ENCODE peak calls at places on chromosomes 2 and 18, in eight cellular contexts. One of them, this sample, is unnamed.

GRCh38 chr18:35817604-35818352 is 154.7 kb upstream of the RMP24 start:
- DNase-seq in HCT116: no peak
- DNase-seq in HL-60: no peak
- DNase-seq in SK-N-SH: peak
- DNase-seq in K562: no peak
- DNase-seq in A549: no peak
- DNase-seq in Panc1: no peak
- DNase-seq in GM23338: no peak
- DNase-seq in this sample: no peak

GRCh38 chr18:37565985-37566478 is 434 bp upstream of the CELF4 start:
- DNase-seq in A549: peak
- DNase-seq in Panc1: no peak
- DNase-seq in SK-N-SH: peak
- DNase-seq in GM23338: peak
- DNase-seq in K562: no peak
- DNase-seq in HL-60: no peak
- DNase-seq in HCT116: no peak
- DNase-seq in this sample: no peak

GRCh38 chr2:237435844-237436590 is 22.1 kb upstream of the COL6A3 start:
- DNase-seq in HL-60: no peak
- DNase-seq in HCT116: no peak
- DNase-seq in A549: no peak
- DNase-seq in SK-N-SH: no peak
- DNase-seq in GM23338: no peak
- DNase-seq in K562: no peak
- DNase-seq in Panc1: no peak
- DNase-seq in this sample: no peak

GRCh38 chr18:56702946-56703345 is 51.8 kb downstream of the WDR7 start:
- DNase-seq in A549: peak
- DNase-seq in K562: peak
- DNase-seq in HL-60: peak
- DNase-seq in HCT116: peak
- DNase-seq in Panc1: peak
- DNase-seq in SK-N-SH: peak
- DNase-seq in GM23338: peak
- DNase-seq in this sample: peak

GRCh38 chr2:70111752-70112591 is 24.7 kb downstream of the PCBP1 start:
- DNase-seq in HCT116: no peak
- DNase-seq in HL-60: no peak
- DNase-seq in A549: no peak
- DNase-seq in K562: peak
- DNase-seq in SK-N-SH: peak
- DNase-seq in GM23338: no peak
- DNase-seq in Panc1: no peak
- DNase-seq in this sample: no peak

GRCh38 chr2:168059758-168060157 is 187.6 kb downstream of the STK39 start:
- DNase-seq in A549: no peak
- DNase-seq in HL-60: no peak
- DNase-seq in HCT116: no peak
- DNase-seq in K562: no peak
- DNase-seq in GM23338: no peak
- DNase-seq in Panc1: no peak
- DNase-seq in SK-N-SH: no peak
- DNase-seq in this sample: no peak

GRCh38 chr2:158297606-158298005 is 158.9 kb downstream of the CCDC148 start:
- DNase-seq in SK-N-SH: no peak
- DNase-seq in GM23338: no peak
- DNase-seq in Panc1: no peak
- DNase-seq in A549: no peak
- DNase-seq in HCT116: no peak
- DNase-seq in HL-60: peak
- DNase-seq in K562: no peak
- DNase-seq in this sample: no peak

GRCh38 chr2:25548587-25548986 is 124.8 kb downstream of the DTNB start:
- DNase-seq in Panc1: no peak
- DNase-seq in HCT116: no peak
- DNase-seq in SK-N-SH: peak
- DNase-seq in K562: no peak
- DNase-seq in GM23338: no peak
- DNase-seq in A549: no peak
- DNase-seq in HL-60: no peak
- DNase-seq in this sample: no peak

GRCh38 chr2:237876951-237877491 is 17.6 kb downstream of the RAMP1 start:
- DNase-seq in A549: no peak
- DNase-seq in HCT116: no peak
- DNase-seq in HL-60: no peak
- DNase-seq in GM23338: no peak
- DNase-seq in K562: no peak
- DNase-seq in SK-N-SH: no peak
- DNase-seq in Panc1: no peak
- DNase-seq in this sample: no peak

GRCh38 chr2:224922142-224922727 is 120.0 kb downstream of the DOCK10 start:
- DNase-seq in Panc1: no peak
- DNase-seq in GM23338: no peak
- DNase-seq in A549: no peak
- DNase-seq in HL-60: peak
- DNase-seq in SK-N-SH: no peak
- DNase-seq in HCT116: no peak
- DNase-seq in K562: no peak
- DNase-seq in this sample: no peak

GRCh38 chr18:63878343-63878742 is 9.2 kb upstream of the SERPINB2 start:
- DNase-seq in HL-60: peak
- DNase-seq in SK-N-SH: no peak
- DNase-seq in HCT116: no peak
- DNase-seq in A549: no peak
- DNase-seq in K562: no peak
- DNase-seq in Panc1: no peak
- DNase-seq in GM23338: no peak
- DNase-seq in this sample: no peak

GRCh38 chr18:65206551-65207260 is 544.1 kb upstream of the CDH7 start:
- DNase-seq in Panc1: no peak
- DNase-seq in A549: no peak
- DNase-seq in K562: no peak
- DNase-seq in HCT116: no peak
- DNase-seq in HL-60: no peak
- DNase-seq in GM23338: peak
- DNase-seq in SK-N-SH: no peak
- DNase-seq in this sample: peak

GRCh38 chr2:109481196-109481555 is 132.6 kb downstream of the SEPTIN10 start:
- DNase-seq in HCT116: no peak
- DNase-seq in HL-60: no peak
- DNase-seq in K562: no peak
- DNase-seq in A549: no peak
- DNase-seq in GM23338: no peak
- DNase-seq in SK-N-SH: no peak
- DNase-seq in Panc1: no peak
- DNase-seq in this sample: no peak

GRCh38 chr2:202577250-202578183 is 57.3 kb upstream of the FAM117B start:
- DNase-seq in Panc1: no peak
- DNase-seq in GM23338: no peak
- DNase-seq in HL-60: no peak
- DNase-seq in A549: no peak
- DNase-seq in K562: no peak
- DNase-seq in HCT116: no peak
- DNase-seq in SK-N-SH: no peak
- DNase-seq in this sample: peak

GRCh38 chr18:57772387-57772799 is 30.7 kb downstream of the ATP8B1 start:
- DNase-seq in A549: no peak
- DNase-seq in HL-60: no peak
- DNase-seq in GM23338: no peak
- DNase-seq in Panc1: no peak
- DNase-seq in HCT116: no peak
- DNase-seq in SK-N-SH: no peak
- DNase-seq in K562: no peak
- DNase-seq in this sample: peak

GRCh38 chr2:230671117-230671516 is 41.5 kb upstream of the CAB39 start:
- DNase-seq in HCT116: no peak
- DNase-seq in K562: no peak
- DNase-seq in A549: no peak
- DNase-seq in HL-60: no peak
- DNase-seq in GM23338: no peak
- DNase-seq in Panc1: no peak
- DNase-seq in SK-N-SH: no peak
- DNase-seq in this sample: no peak

GRCh38 chr2:64989982-64990614 is 899 bp downstream of the SLC1A4 start:
- DNase-seq in Panc1: no peak
- DNase-seq in K562: peak
- DNase-seq in GM23338: peak
- DNase-seq in A549: no peak
- DNase-seq in HL-60: peak
- DNase-seq in HCT116: no peak
- DNase-seq in SK-N-SH: no peak
- DNase-seq in this sample: peak

GRCh38 chr18:21823848-21824247 is 83.3 kb downstream of the MIB1 start:
- DNase-seq in HCT116: no peak
- DNase-seq in HL-60: no peak
- DNase-seq in SK-N-SH: no peak
- DNase-seq in K562: no peak
- DNase-seq in GM23338: no peak
- DNase-seq in A549: no peak
- DNase-seq in Panc1: no peak
- DNase-seq in this sample: no peak

GRCh38 chr2:62054916-62055315 is 141.0 kb upstream of the B3GNT2 start:
- DNase-seq in A549: no peak
- DNase-seq in K562: no peak
- DNase-seq in GM23338: no peak
- DNase-seq in SK-N-SH: no peak
- DNase-seq in HCT116: no peak
- DNase-seq in Panc1: no peak
- DNase-seq in HL-60: no peak
- DNase-seq in this sample: no peak

DNA sequence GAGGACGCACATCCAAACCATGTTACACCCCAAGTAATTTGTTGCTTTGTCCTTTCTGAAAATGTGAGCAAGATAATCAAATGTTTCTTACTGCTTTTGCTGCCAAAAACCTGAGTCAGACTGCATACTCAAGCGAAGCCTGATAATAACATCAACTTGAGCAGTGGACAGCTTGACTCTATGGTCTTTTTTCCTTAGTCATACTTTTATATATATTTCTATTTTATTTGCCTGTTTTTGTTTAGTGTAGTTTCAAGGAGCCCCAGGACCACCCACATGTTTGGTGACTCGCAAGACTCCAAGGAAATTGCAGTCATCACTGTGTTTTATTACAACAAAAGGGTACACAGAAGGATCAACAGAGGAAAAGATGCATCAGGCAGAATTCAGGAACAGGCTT is 688.4 kb upstream of the PIK3C3 start:
- DNase-seq in Panc1: no peak
- DNase-seq in SK-N-SH: no peak
- DNase-seq in HCT116: no peak
- DNase-seq in A549: no peak
- DNase-seq in HL-60: no peak
- DNase-seq in K562: no peak
- DNase-seq in GM23338: no peak
- DNase-seq in this sample: no peak
- TF ChIP-seq REST in Panc1: no peak
- TF ChIP-seq REST in SK-N-SH: no peak
- TF ChIP-seq REST in HCT116: no peak
- TF ChIP-seq REST in A549: no peak
- TF ChIP-seq REST in HL-60: no peak
- TF ChIP-seq REST in K562: no peak
- TF ChIP-seq REST in GM23338: no peak
- TF ChIP-seq REST in this sample: no peak

DNA sequence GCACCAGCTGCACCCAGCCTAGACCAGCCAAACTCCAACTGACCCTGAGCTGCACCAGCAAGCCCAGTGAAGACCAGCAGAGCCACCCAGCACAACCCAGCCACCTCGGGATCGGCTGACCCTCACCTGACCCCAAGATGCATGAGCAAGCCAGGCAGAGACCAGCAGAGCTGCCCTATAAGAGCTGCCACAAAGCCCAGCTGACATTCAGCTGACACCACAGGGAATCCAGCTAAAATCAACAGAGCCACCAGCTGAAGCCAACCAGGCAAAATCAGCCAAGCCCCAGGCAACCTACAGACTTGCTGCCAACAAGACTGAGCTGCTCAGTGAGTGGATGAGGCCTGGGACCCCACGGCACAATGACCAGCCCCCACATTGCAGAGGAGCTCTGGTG is 54.6 kb downstream of the CYP27C1 start:
- DNase-seq in K562: no peak
- DNase-seq in Panc1: no peak
- DNase-seq in HCT116: no peak
- DNase-seq in A549: no peak
- DNase-seq in HL-60: no peak
- DNase-seq in SK-N-SH: no peak
- DNase-seq in GM23338: no peak
- DNase-seq in this sample: no peak
- TF ChIP-seq REST in K562: no peak
- TF ChIP-seq REST in Panc1: no peak
- TF ChIP-seq REST in HCT116: no peak
- TF ChIP-seq REST in A549: no peak
- TF ChIP-seq REST in HL-60: no peak
- TF ChIP-seq REST in SK-N-SH: no peak
- TF ChIP-seq REST in GM23338: no peak
- TF ChIP-seq REST in this sample: no peak

DNA sequence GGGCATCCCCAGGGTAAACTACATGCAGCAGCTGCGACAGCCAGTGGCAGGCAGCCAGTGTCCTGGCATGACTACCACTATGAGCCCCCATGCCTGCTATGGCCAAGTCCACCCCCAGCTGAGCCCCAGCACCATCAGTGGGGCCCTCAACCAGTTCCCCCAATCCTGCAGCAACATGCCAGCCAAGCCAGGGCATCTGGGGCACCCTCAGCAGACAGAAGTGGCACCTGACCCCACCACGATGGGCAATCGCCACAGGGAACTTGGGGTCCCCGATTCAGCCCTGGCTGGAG is 253.8 kb downstream of the GLI2 start:
- DNase-seq in Panc1: no peak
- DNase-seq in K562: no peak
- DNase-seq in SK-N-SH: no peak
- DNase-seq in HCT116: no peak
- DNase-seq in A549: no peak
- DNase-seq in HL-60: no peak
- DNase-seq in GM23338: no peak
- DNase-seq in this sample: no peak
- TF ChIP-seq REST in Panc1: no peak
- TF ChIP-seq REST in K562: no peak
- TF ChIP-seq REST in SK-N-SH: no peak
- TF ChIP-seq REST in HCT116: no peak
- TF ChIP-seq REST in A549: no peak
- TF ChIP-seq REST in HL-60: no peak
- TF ChIP-seq REST in GM23338: no peak
- TF ChIP-seq REST in this sample: no peak

GRCh38 chr2:177604291-177605065 is 211.9 kb downstream of the AGPS start:
- DNase-seq in GM23338: peak
- DNase-seq in Panc1: peak
- DNase-seq in HCT116: peak
- DNase-seq in HL-60: peak
- DNase-seq in SK-N-SH: peak
- DNase-seq in A549: peak
- DNase-seq in K562: peak
- DNase-seq in this sample: peak
- TF ChIP-seq REST in GM23338: no peak
- TF ChIP-seq REST in Panc1: no peak
- TF ChIP-seq REST in HCT116: no peak
- TF ChIP-seq REST in HL-60: no peak
- TF ChIP-seq REST in SK-N-SH: no peak
- TF ChIP-seq REST in A549: no peak
- TF ChIP-seq REST in K562: no peak
- TF ChIP-seq REST in this sample: no peak